ENCODE peak calls at places on chromosomes 11 and 22, in four cellular contexts. W, B, O and Y are unnamed samples.

GRCh38 chr11:17513853-17514252 is 30.4 kb downstream of the USH1C start:
- DNase-seq in W (no peak), B (no peak), O (no peak), Y (no peak)

GRCh38 chr11:47325271-47326041 is 27.0 kb downstream of the MYBPC3 start:
- DNase-seq in W (no peak), B (no peak), O (no peak), Y (no peak)

GRCh38 chr11:22049276-22049675 is 143.6 kb upstream of the ANO5 start:
- DNase-seq in W (no peak), B (no peak), O (no peak), Y (no peak)

GRCh38 chr11:35567737-35568465 is 42.5 kb upstream of the PAMR1 start:
- DNase-seq in W (peak), B (no peak), O (peak), Y (peak)

GRCh38 chr11:96204721-96205459 is 138.1 kb downstream of the MAML2 start:
- DNase-seq in W (no peak), B (no peak), O (no peak), Y (no peak)

GRCh38 chr22:45302047-45302446 is 7.7 kb upstream of the FAM118A start:
- DNase-seq in W (peak), B (no peak), O (no peak), Y (no peak)

GRCh38 chr11:66262191-66262590 is 6.2 kb upstream of the RAB1B start:
- DNase-seq in W (no peak), B (no peak), O (no peak), Y (no peak)

GRCh38 chr11:72592698-72593097 is 81.5 kb downstream of the PDE2A start:
- DNase-seq in W (no peak), B (no peak), O (no peak), Y (no peak)

GRCh38 chr11:110173775-110174644 is 80.8 kb downstream of the ZC3H12C start:
- DNase-seq in W (peak), B (peak), O (peak), Y (peak)

GRCh38 chr22:41092023-41092817 is at the start of gene EP300:
- DNase-seq in W (peak), B (peak), O (peak), Y (peak)

GRCh38 chr11:133896642-133897330 is 51.5 kb upstream of the SPATA19 start:
- DNase-seq in W (no peak), B (peak), O (peak), Y (no peak)

GRCh38 chr11:133897331-133897650 is 52.0 kb upstream of the SPATA19 start:
- DNase-seq in W (no peak), B (peak), O (peak), Y (no peak)

GRCh38 chr11:133895551-133895950 is 50.2 kb upstream of the SPATA19 start:
- DNase-seq in W (no peak), B (peak), O (peak), Y (no peak)

GRCh38 chr11:133894956-133895549 is 49.7 kb upstream of the SPATA19 start:
- DNase-seq in W (no peak), B (peak), O (peak), Y (peak)

DNA sequence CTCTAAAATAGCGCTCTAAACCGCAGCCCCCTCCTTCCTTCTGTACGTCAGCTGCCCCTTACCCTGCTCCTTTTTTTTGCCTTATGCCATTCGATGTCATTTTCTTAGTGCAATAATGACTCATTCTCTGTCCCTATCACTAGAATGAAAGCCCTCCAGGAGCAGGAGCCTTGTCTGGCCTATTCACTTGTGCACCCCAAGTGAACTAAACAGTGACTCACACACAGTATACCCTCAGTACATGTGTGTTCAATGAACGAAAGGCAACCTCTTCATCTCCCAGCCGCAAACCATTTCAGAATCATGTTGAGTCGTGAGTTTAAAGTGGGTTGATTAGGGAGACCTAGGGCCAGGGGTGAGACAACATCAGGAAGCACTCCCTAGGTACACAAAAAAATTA is 50.7 kb upstream of the SPATA19 start:
- DNase-seq in W (no peak), B (peak), O (peak), Y (no peak)
- H3K56ac ChIP-seq in W (no peak), B (no peak), O (no peak), Y (no peak)

GRCh38 chr11:69302447-69302846 is 8.5 kb downstream of the MYEOV start:
- DNase-seq in W (no peak), B (no peak), O (no peak), Y (no peak)

GRCh38 chr11:69301033-69301490 is 7.1 kb downstream of the MYEOV start:
- DNase-seq in W (no peak), B (no peak), O (no peak), Y (no peak)

GRCh38 chr11:69303427-69303826 is 9.5 kb downstream of the MYEOV start:
- DNase-seq in W (no peak), B (no peak), O (no peak), Y (no peak)

GRCh38 chr11:69300124-69301032 is 6.4 kb downstream of the MYEOV start:
- DNase-seq in W (peak), B (no peak), O (no peak), Y (no peak)

DNA sequence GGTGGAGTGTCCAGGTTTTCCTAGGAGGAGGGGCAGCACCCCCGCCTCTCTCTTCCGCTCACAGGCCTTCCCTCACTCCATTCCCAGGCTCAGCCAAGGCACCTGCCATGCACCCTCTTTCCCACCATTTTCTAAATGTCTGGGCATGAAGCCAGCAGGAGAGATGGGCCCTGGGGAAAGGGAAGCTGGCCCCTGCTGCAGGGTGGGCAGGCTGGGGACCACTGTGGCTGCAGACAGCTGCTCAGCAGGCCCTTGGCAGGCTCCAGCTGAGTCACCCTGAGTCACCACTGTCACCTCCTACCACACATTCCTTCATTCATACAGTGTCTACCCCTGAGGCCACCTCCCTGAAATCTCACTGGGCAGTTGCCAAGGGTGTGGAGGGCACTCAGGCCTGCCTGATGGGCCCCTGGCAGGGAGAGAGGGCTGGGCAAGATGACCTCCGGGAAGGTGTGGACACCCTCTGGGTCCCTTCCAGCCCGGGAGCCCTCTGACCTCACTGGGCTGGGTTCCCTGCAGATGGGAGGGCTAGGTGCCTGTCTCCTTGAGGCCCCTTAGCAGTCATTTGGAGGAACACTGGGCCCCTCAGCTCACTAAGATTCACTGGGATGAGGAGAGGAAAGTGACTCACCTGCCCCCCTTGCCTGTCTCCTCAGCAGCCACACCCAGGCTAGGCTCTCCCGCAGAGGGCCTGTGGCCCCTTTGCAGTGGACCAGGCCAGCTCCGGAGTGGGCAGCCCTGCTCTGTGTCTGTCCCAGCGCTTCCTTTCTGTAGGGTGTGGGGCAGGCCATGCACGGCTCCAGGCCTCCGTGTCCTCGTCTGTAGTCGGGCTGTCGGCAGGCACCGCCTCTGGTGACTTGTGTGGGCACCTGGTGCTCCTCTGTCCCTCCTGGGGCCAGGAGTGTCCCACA is 7.8 kb downstream of the MYEOV start:
- DNase-seq in W (peak), B (no peak), O (no peak), Y (peak)
- H3K18ac ChIP-seq in W (peak), B (no peak), O (no peak), Y (no peak)

GRCh38 chr11:122068096-122068495 is 47.9 kb downstream of the BLID start:
- DNase-seq in W (no peak), B (no peak), O (no peak), Y (no peak)

GRCh38 chr11:122071680-122072321 is 44.2 kb downstream of the BLID start:
- DNase-seq in W (no peak), B (no peak), O (peak), Y (no peak)

GRCh38 chr11:122074022-122074421 is 42.0 kb downstream of the BLID start:
- DNase-seq in W (no peak), B (no peak), O (no peak), Y (no peak)

GRCh38 chr11:122075016-122075415 is 41.0 kb downstream of the BLID start:
- DNase-seq in W (no peak), B (no peak), O (no peak), Y (no peak)

GRCh38 chr11:122069946-122070345 is 46.1 kb downstream of the BLID start:
- DNase-seq in W (peak), B (no peak), O (peak), Y (peak)
- H3K9ac ChIP-seq in W (peak), B (no peak), O (no peak), Y (no peak)

GRCh38 chr22:47995718-47996117 is 1233.3 kb downstream of the TBC1D22A start:
- DNase-seq in W (no peak), B (no peak), O (no peak), Y (no peak)

GRCh38 chr22:47994899-47995573 is 1232.6 kb downstream of the TBC1D22A start:
- DNase-seq in W (no peak), B (no peak), O (no peak), Y (no peak)

GRCh38 chr22:47997052-47997568 is 1234.7 kb downstream of the TBC1D22A start:
- DNase-seq in W (no peak), B (no peak), O (no peak), Y (peak)

GRCh38 chr22:47996446-47996857 is 1234.0 kb downstream of the TBC1D22A start:
- DNase-seq in W (no peak), B (no peak), O (no peak), Y (no peak)

DNA sequence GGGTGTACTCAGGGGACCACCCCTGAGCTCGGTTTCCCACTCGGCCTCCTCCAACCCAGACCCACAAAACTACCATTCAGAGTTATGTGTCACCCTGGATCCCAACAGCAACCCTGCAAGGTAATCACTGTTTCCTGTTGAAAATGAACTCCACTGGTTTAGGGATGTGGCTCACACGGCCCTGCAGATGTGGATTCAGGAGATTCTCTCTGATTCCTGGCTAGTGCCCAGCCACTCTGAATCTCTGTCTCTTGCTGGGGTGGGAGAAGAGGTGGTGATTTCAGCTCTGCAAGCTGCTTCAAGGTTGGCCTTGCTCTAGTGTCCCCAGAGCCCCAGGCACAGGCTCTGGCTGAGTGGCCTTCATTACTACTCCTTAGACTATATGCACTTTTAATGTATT is 1231.6 kb downstream of the TBC1D22A start:
- DNase-seq in W (no peak), B (no peak), O (no peak), Y (peak)
- H3K56ac ChIP-seq in W (no peak), B (no peak), O (no peak), Y (peak)

GRCh38 chr11:2855162-2855561 is 30.4 kb downstream of the CDKN1C start:
- DNase-seq in W (no peak), B (no peak), O (no peak), Y (no peak)
- H3K18ac ChIP-seq in W (no peak), B (no peak), O (no peak), Y (no peak)

GRCh38 chr22:38258895-38259294 is 13.9 kb downstream of the TMEM184B start:
- DNase-seq in W (peak), B (no peak), O (no peak), Y (no peak)

GRCh38 chr22:38262051-38262795 is 10.6 kb downstream of the TMEM184B start:
- DNase-seq in W (no peak), B (peak), O (peak), Y (peak)

GRCh38 chr22:38259370-38259769 is 13.4 kb downstream of the TMEM184B start:
- DNase-seq in W (no peak), B (no peak), O (no peak), Y (no peak)

GRCh38 chr22:38260760-38261477 is 11.9 kb downstream of the TMEM184B start:
- DNase-seq in W (peak), B (no peak), O (no peak), Y (no peak)

GRCh38 chr22:38261478-38261803 is 11.4 kb downstream of the TMEM184B start:
- DNase-seq in W (no peak), B (no peak), O (no peak), Y (no peak)
- H3K9ac ChIP-seq in W (no peak), B (no peak), O (no peak), Y (no peak)

GRCh38 chr22:32806296-32806695 is 4.8 kb downstream of the TIMP3 start:
- DNase-seq in W (no peak), B (no peak), O (no peak), Y (no peak)

GRCh38 chr22:32805586-32805881 is 4.0 kb downstream of the TIMP3 start:
- DNase-seq in W (no peak), B (no peak), O (no peak), Y (no peak)

GRCh38 chr22:32809786-32810185 is 8.3 kb downstream of the TIMP3 start:
- DNase-seq in W (no peak), B (no peak), O (no peak), Y (no peak)

GRCh38 chr22:32810241-32811133 is 9.0 kb downstream of the TIMP3 start:
- DNase-seq in W (peak), B (no peak), O (peak), Y (peak)

DNA sequence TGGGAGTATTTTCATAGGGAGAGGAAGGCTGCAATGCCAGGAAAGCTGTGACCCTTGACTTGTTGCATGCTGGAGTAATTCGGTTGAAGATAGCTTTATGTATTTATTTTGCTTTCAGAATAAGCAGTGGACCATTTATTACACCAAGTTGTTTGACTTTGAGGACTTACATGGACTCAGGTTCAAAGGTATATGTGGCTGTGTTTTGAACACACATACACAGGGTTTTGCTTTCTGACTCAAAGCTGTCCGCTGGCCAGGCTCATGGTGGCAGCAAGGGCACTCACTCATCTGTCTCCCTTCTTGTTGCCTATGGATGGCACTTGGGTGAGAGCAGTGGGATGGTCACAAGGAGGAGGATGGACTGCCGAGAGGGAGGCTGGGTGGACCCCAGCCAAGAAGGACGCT is 6.5 kb downstream of the TIMP3 start:
- DNase-seq in W (no peak), B (no peak), O (no peak), Y (no peak)
- H3K56ac ChIP-seq in W (no peak), B (no peak), O (no peak), Y (no peak)

GRCh38 chr11:118528511-118528910 is 1.2 kb downstream of the TTC36 start:
- DNase-seq in W (no peak), B (no peak), O (no peak), Y (no peak)

GRCh38 chr11:118529584-118530175 is 1.3 kb upstream of the TMEM25 start:
- DNase-seq in W (no peak), B (peak), O (no peak), Y (peak)

GRCh38 chr11:118530683-118531596 is at the start of gene TMEM25:
- DNase-seq in W (peak), B (peak), O (peak), Y (peak)

GRCh38 chr11:118531597-118532084 is 649 bp downstream of the TMEM25 start:
- DNase-seq in W (no peak), B (no peak), O (no peak), Y (no peak)

DNA sequence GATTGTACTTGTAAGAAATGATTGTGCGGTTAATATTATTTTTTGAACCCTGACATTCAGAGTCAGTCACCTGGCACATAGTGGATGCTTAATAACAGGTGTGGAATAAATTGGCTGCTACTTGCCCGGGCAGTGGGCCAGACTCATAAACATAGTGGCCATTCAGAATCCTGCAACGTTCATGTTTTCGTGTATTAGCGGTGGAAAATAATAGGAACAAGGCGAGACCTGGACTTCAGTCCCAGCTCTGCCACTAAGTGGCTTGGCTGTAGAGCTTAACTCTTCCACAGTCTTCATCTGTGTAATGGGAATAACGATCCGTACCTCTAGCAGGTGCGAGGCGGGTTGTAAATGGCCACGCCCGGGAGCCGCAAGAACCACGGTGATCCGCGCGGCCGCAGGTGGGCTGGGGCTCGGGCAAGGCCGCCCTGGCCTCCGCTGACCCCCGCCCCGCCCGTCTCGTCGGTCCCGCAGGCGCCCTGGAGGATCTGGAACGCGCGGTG is 761 bp upstream of the TMEM25 start:
- DNase-seq in W (peak), B (peak), O (no peak), Y (no peak)
- H3K18ac ChIP-seq in W (no peak), B (no peak), O (no peak), Y (peak)